ENCODE peak calls at places on chromosomes 7 and 10, in seven cellular contexts. One of them, this sample, is unnamed.

GRCh38 chr10:6621536-6621935 is 41.5 kb upstream of the PRKCQ start:
- DNase-seq in neural crest cell: no peak
- DNase-seq in aorta: no peak
- DNase-seq in mesothelial cell of epicardium: no peak
- DNase-seq in stimulated activated naive CD8-positive, alpha-beta T cell treated with anti-CD3 and anti-CD28 coated beads, Interleukin-15, amount 100 ng/mL, for 72 hours: no peak
- DNase-seq in NCI-H2081: no peak
- DNase-seq in AML-193: no peak
- DNase-seq in this sample: no peak

GRCh38 chr10:76382381-76382851 is 951.0 kb downstream of the LRMDA start:
- DNase-seq in NCI-H2081: no peak
- DNase-seq in mesothelial cell of epicardium: no peak
- DNase-seq in AML-193: no peak
- DNase-seq in stimulated activated naive CD8-positive, alpha-beta T cell treated with anti-CD3 and anti-CD28 coated beads, Interleukin-15, amount 100 ng/mL, for 72 hours: no peak
- DNase-seq in aorta: no peak
- DNase-seq in neural crest cell: no peak
- DNase-seq in this sample: no peak

GRCh38 chr10:94006591-94007550 is 13.1 kb downstream of the PLCE1 start:
- DNase-seq in stimulated activated naive CD8-positive, alpha-beta T cell treated with anti-CD3 and anti-CD28 coated beads, Interleukin-15, amount 100 ng/mL, for 72 hours: no peak
- DNase-seq in NCI-H2081: no peak
- DNase-seq in aorta: no peak
- DNase-seq in neural crest cell: no peak
- DNase-seq in mesothelial cell of epicardium: no peak
- DNase-seq in AML-193: no peak
- DNase-seq in this sample: no peak

GRCh38 chr7:17434841-17435692 is 136.6 kb downstream of the AHR start:
- DNase-seq in NCI-H2081: peak
- DNase-seq in mesothelial cell of epicardium: no peak
- DNase-seq in aorta: no peak
- DNase-seq in stimulated activated naive CD8-positive, alpha-beta T cell treated with anti-CD3 and anti-CD28 coated beads, Interleukin-15, amount 100 ng/mL, for 72 hours: no peak
- DNase-seq in AML-193: no peak
- DNase-seq in neural crest cell: no peak
- DNase-seq in this sample: no peak

GRCh38 chr10:100081075-100082001 is at the start of gene CPN1:
- DNase-seq in mesothelial cell of epicardium: no peak
- DNase-seq in neural crest cell: no peak
- DNase-seq in aorta: no peak
- DNase-seq in AML-193: no peak
- DNase-seq in stimulated activated naive CD8-positive, alpha-beta T cell treated with anti-CD3 and anti-CD28 coated beads, Interleukin-15, amount 100 ng/mL, for 72 hours: no peak
- DNase-seq in NCI-H2081: no peak
- DNase-seq in this sample: no peak

GRCh38 chr7:27965650-27966049 is 214.9 kb downstream of the JAZF1 start:
- DNase-seq in mesothelial cell of epicardium: no peak
- DNase-seq in NCI-H2081: no peak
- DNase-seq in stimulated activated naive CD8-positive, alpha-beta T cell treated with anti-CD3 and anti-CD28 coated beads, Interleukin-15, amount 100 ng/mL, for 72 hours: no peak
- DNase-seq in AML-193: no peak
- DNase-seq in aorta: no peak
- DNase-seq in neural crest cell: no peak
- DNase-seq in this sample: no peak

GRCh38 chr10:70425096-70425495 is 16.4 kb downstream of the NODAL start:
- DNase-seq in mesothelial cell of epicardium: no peak
- DNase-seq in neural crest cell: no peak
- DNase-seq in aorta: no peak
- DNase-seq in stimulated activated naive CD8-positive, alpha-beta T cell treated with anti-CD3 and anti-CD28 coated beads, Interleukin-15, amount 100 ng/mL, for 72 hours: no peak
- DNase-seq in AML-193: no peak
- DNase-seq in NCI-H2081: no peak
- DNase-seq in this sample: no peak

GRCh38 chr7:94418851-94419250 is 24.2 kb downstream of the COL1A2 start:
- DNase-seq in stimulated activated naive CD8-positive, alpha-beta T cell treated with anti-CD3 and anti-CD28 coated beads, Interleukin-15, amount 100 ng/mL, for 72 hours: no peak
- DNase-seq in aorta: no peak
- DNase-seq in NCI-H2081: no peak
- DNase-seq in mesothelial cell of epicardium: no peak
- DNase-seq in AML-193: no peak
- DNase-seq in neural crest cell: no peak
- DNase-seq in this sample: no peak

GRCh38 chr10:43702213-43702935 is 53.7 kb upstream of the ZNF32 start:
- DNase-seq in aorta: no peak
- DNase-seq in AML-193: no peak
- DNase-seq in neural crest cell: no peak
- DNase-seq in mesothelial cell of epicardium: no peak
- DNase-seq in stimulated activated naive CD8-positive, alpha-beta T cell treated with anti-CD3 and anti-CD28 coated beads, Interleukin-15, amount 100 ng/mL, for 72 hours: no peak
- DNase-seq in NCI-H2081: no peak
- DNase-seq in this sample: no peak

GRCh38 chr7:17651926-17652385 is 288.3 kb downstream of the SNX13 start:
- DNase-seq in aorta: peak
- DNase-seq in stimulated activated naive CD8-positive, alpha-beta T cell treated with anti-CD3 and anti-CD28 coated beads, Interleukin-15, amount 100 ng/mL, for 72 hours: no peak
- DNase-seq in mesothelial cell of epicardium: no peak
- DNase-seq in AML-193: no peak
- DNase-seq in neural crest cell: no peak
- DNase-seq in NCI-H2081: no peak
- DNase-seq in this sample: no peak

GRCh38 chr7:77529279-77529678 is 7.8 kb upstream of the PTPN12 start:
- DNase-seq in mesothelial cell of epicardium: no peak
- DNase-seq in neural crest cell: no peak
- DNase-seq in stimulated activated naive CD8-positive, alpha-beta T cell treated with anti-CD3 and anti-CD28 coated beads, Interleukin-15, amount 100 ng/mL, for 72 hours: no peak
- DNase-seq in NCI-H2081: no peak
- DNase-seq in aorta: no peak
- DNase-seq in AML-193: no peak
- DNase-seq in this sample: no peak

GRCh38 chr10:454860-455259 is 234.6 kb downstream of the DIP2C start:
- DNase-seq in aorta: peak
- DNase-seq in neural crest cell: no peak
- DNase-seq in AML-193: no peak
- DNase-seq in mesothelial cell of epicardium: no peak
- DNase-seq in NCI-H2081: no peak
- DNase-seq in stimulated activated naive CD8-positive, alpha-beta T cell treated with anti-CD3 and anti-CD28 coated beads, Interleukin-15, amount 100 ng/mL, for 72 hours: no peak
- DNase-seq in this sample: no peak

GRCh38 chr7:103735377-103735776 is 254.1 kb downstream of the RELN start:
- DNase-seq in stimulated activated naive CD8-positive, alpha-beta T cell treated with anti-CD3 and anti-CD28 coated beads, Interleukin-15, amount 100 ng/mL, for 72 hours: no peak
- DNase-seq in NCI-H2081: no peak
- DNase-seq in mesothelial cell of epicardium: no peak
- DNase-seq in AML-193: no peak
- DNase-seq in neural crest cell: no peak
- DNase-seq in aorta: no peak
- DNase-seq in this sample: no peak

GRCh38 chr7:150451097-150451793 is 815 bp downstream of the GIMAP8 start:
- DNase-seq in mesothelial cell of epicardium: no peak
- DNase-seq in NCI-H2081: no peak
- DNase-seq in AML-193: no peak
- DNase-seq in stimulated activated naive CD8-positive, alpha-beta T cell treated with anti-CD3 and anti-CD28 coated beads, Interleukin-15, amount 100 ng/mL, for 72 hours: peak
- DNase-seq in aorta: peak
- DNase-seq in neural crest cell: no peak
- DNase-seq in this sample: no peak

GRCh38 chr10:107546239-107546638 is 381.7 kb upstream of the SORCS1 start:
- DNase-seq in stimulated activated naive CD8-positive, alpha-beta T cell treated with anti-CD3 and anti-CD28 coated beads, Interleukin-15, amount 100 ng/mL, for 72 hours: no peak
- DNase-seq in aorta: no peak
- DNase-seq in neural crest cell: no peak
- DNase-seq in AML-193: no peak
- DNase-seq in mesothelial cell of epicardium: no peak
- DNase-seq in NCI-H2081: no peak
- DNase-seq in this sample: no peak

GRCh38 chr10:80205478-80206276 is at the start of gene ANXA11:
- DNase-seq in stimulated activated naive CD8-positive, alpha-beta T cell treated with anti-CD3 and anti-CD28 coated beads, Interleukin-15, amount 100 ng/mL, for 72 hours: peak
- DNase-seq in neural crest cell: peak
- DNase-seq in mesothelial cell of epicardium: peak
- DNase-seq in AML-193: peak
- DNase-seq in NCI-H2081: peak
- DNase-seq in aorta: peak
- DNase-seq in this sample: peak

GRCh38 chr7:70668606-70669358 is 463.2 kb upstream of the GALNT17 start:
- DNase-seq in stimulated activated naive CD8-positive, alpha-beta T cell treated with anti-CD3 and anti-CD28 coated beads, Interleukin-15, amount 100 ng/mL, for 72 hours: no peak
- DNase-seq in aorta: peak
- DNase-seq in mesothelial cell of epicardium: no peak
- DNase-seq in neural crest cell: no peak
- DNase-seq in AML-193: no peak
- DNase-seq in NCI-H2081: no peak
- DNase-seq in this sample: no peak